ENCODE peak calls at places on chromosomes 11 and 22, in ten cellular contexts. L is astrocyte, U is NT2/D1, Y is left lung, W is thoracic aorta, M is GM23338, B is fibroblast of lung, R is cardiac muscle cell, Q is A549, O is pancreas. C is an unnamed sample. For H3K4me1, the result is how much of the 10 kb centered on the place peaks cover.

GRCh38 chr11:19817870-19818269 is 105.2 kb downstream of the NAV2 start:
- DNase-seq in L (no peak), U (peak), Y (no peak), W (no peak), M (peak), B (no peak), R (no peak), Q (no peak), O (no peak), C (no peak)

GRCh38 chr22:46614070-46614931 is 5.9 kb upstream of the GRAMD4 start:
- DNase-seq in L (no peak), U (no peak), Y (no peak), W (no peak), M (no peak), B (no peak), R (no peak), Q (no peak), O (no peak), C (peak)

GRCh38 chr11:72069787-72070251 is 10.5 kb downstream of the NUMA1 start:
- DNase-seq in L (peak), U (no peak), Y (peak), W (peak), M (peak), B (peak), R (peak), Q (peak), O (peak), C (no peak)

GRCh38 chr11:28964811-28965210 is 856.6 kb downstream of the METTL15 start:
- DNase-seq in L (peak), U (no peak), Y (no peak), W (no peak), M (no peak), B (no peak), R (no peak), Q (no peak), O (no peak), C (no peak)

GRCh38 chr11:114082767-114083181 is 23.3 kb downstream of the ZBTB16 start:
- DNase-seq in L (no peak), U (no peak), Y (no peak), W (no peak), M (no peak), B (no peak), R (peak), Q (no peak), O (peak), C (no peak)

GRCh38 chr22:37362618-37363017 is 64.7 kb downstream of the ELFN2 start:
- DNase-seq in L (no peak), U (no peak), Y (no peak), W (no peak), M (no peak), B (peak), R (no peak), Q (no peak), O (no peak), C (no peak)

GRCh38 chr11:75342231-75342918 is 9.1 kb downstream of the ARRB1 start:
- DNase-seq in L (no peak), U (no peak), Y (no peak), W (no peak), M (no peak), B (no peak), R (no peak), Q (no peak), O (no peak), C (no peak)

GRCh38 chr11:78851883-78852586 is 277.4 kb upstream of the NARS2 start:
- DNase-seq in L (no peak), U (no peak), Y (no peak), W (no peak), M (no peak), B (no peak), R (no peak), Q (no peak), O (no peak), C (no peak)

GRCh38 chr11:122170815-122171475 is 54.9 kb upstream of the BLID start:
- DNase-seq in L (peak), U (no peak), Y (peak), W (no peak), M (no peak), B (peak), R (peak), Q (no peak), O (no peak), C (no peak)

GRCh38 chr11:27700351-27701261 is at the start of gene BDNF:
- DNase-seq in L (no peak), U (no peak), Y (no peak), W (no peak), M (peak), B (peak), R (peak), Q (peak), O (no peak), C (no peak)

GRCh38 chr11:106234794-106235193 is 157.3 kb downstream of the AASDHPPT start:
- DNase-seq in L (no peak), U (no peak), Y (no peak), W (no peak), M (no peak), B (no peak), R (no peak), Q (no peak), O (no peak), C (no peak)

GRCh38 chr22:31087744-31088215 is 6.7 kb downstream of the SMTN start:
- DNase-seq in L (no peak), U (no peak), Y (no peak), W (no peak), M (no peak), B (no peak), R (no peak), Q (no peak), O (no peak), C (no peak)
- H3K4me1 ChIP-seq in L (under half), U (under half), Y (under half), W (half or more), M (under half), B (under half), R (under half), Q (under half), O (under half), C (under half)

DNA sequence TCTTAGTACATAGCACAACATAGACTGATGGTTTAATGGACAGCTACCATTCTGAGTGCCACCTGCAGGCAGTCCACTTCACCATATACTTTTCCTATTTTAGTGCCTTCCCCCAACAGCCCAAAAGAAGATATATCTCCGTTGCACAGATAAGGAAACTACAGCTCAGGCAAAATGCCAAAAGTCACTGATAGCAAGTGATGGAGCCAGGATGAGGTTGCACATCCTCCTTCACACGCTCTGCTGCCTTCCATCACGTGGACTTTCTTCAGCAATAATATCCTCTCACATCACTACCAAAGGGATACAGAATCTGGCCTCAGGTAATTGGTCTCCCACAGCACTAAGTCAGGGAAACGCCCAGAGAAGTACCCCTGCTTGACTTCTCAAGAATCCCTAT is 7.5 kb downstream of the TCF20 start:
- DNase-seq in L (no peak), U (no peak), Y (no peak), W (no peak), M (no peak), B (no peak), R (peak), Q (no peak), O (no peak), C (peak)
- H3K4me1 ChIP-seq in L (under half), U (under half), Y (under half), W (under half), M (under half), B (under half), R (under half), Q (under half), O (under half), C (half or more)

GRCh38 chr11:46493786-46494185 is 100.0 kb downstream of the AMBRA1 start:
- DNase-seq in L (peak), U (no peak), Y (no peak), W (no peak), M (no peak), B (peak), R (no peak), Q (no peak), O (no peak), C (no peak)
- H3K4me1 ChIP-seq in L (under half), U (under half), Y (under half), W (under half), M (under half), B (under half), R (under half), Q (under half), O (under half), C (under half)

GRCh38 chr11:66338276-66339162 is 2.3 kb upstream of the RIN1 start:
- DNase-seq in L (no peak), U (no peak), Y (peak), W (no peak), M (no peak), B (no peak), R (no peak), Q (no peak), O (no peak), C (no peak)

GRCh38 chr11:66337103-66337899 is 1.1 kb upstream of the RIN1 start:
- DNase-seq in L (peak), U (no peak), Y (peak), W (no peak), M (no peak), B (peak), R (no peak), Q (no peak), O (no peak), C (no peak)

GRCh38 chr11:66339686-66340483 is 3.7 kb upstream of the RIN1 start:
- DNase-seq in L (no peak), U (no peak), Y (no peak), W (no peak), M (no peak), B (no peak), R (no peak), Q (no peak), O (peak), C (no peak)

GRCh38 chr11:66340596-66341501 is 4.1 kb downstream of the BRMS1 start:
- DNase-seq in L (no peak), U (no peak), Y (no peak), W (no peak), M (no peak), B (no peak), R (no peak), Q (no peak), O (peak), C (no peak)

DNA sequence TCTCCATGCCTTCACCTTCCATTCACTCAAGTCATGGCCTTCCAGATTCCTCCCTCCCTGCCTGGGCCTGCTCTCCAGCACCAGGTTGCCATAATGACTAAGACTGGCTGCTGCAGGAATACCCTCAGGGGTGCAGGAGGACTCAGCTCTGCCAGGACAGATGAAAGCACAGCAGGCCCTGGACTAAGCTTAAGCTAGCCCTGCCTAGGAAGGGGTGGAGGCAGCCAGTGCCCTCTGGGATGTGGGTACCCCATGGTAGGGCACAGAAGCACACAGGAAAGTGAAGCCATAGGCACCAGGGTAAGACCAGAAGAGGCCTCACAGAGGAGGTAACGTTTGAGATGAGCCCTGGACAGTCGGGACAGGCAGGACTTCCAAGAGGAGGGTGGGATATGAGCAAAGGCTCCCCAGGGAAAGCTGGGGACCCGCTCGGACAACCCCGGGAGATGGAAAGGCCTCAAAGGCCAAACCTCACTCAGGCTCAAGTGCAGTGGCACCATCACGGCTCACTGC is 3.0 kb upstream of the RIN1 start:
- DNase-seq in L (no peak), U (no peak), Y (no peak), W (no peak), M (no peak), B (no peak), R (no peak), Q (no peak), O (no peak), C (no peak)
- H3K4me1 ChIP-seq in L (under half), U (under half), Y (under half), W (under half), M (under half), B (under half), R (under half), Q (under half), O (under half), C (under half)

DNA sequence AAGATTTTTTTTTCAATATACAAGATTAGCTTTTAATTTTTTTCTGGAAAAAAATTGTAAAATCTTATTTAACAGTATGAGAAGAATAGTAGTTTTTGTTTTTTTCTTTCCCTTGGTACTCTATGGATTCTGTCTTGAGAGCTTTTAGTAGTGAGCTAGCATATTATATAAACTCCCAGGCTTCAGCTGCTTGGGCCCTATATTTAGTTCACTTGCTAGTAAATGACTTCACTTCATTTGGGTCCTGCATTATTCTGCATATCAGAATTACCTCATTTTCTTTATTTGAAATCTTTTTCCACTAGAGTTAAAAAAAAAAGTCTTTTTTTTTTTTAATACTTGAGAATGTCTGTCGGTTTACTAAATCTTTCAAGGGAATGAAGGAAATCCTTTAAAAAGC is 33.1 kb downstream of the HIPK3 start:
- DNase-seq in L (no peak), U (no peak), Y (no peak), W (no peak), M (no peak), B (no peak), R (no peak), Q (no peak), O (no peak), C (no peak)
- H3K4me1 ChIP-seq in L (under half), U (under half), Y (under half), W (half or more), M (under half), B (under half), R (half or more), Q (under half), O (under half), C (under half)